ENCODE peak calls at places on chromosomes 5 and 9, in ten cellular contexts. C is stimulated activated naive CD4-positive, alpha-beta T cell; R is upper lobe of left lung; I is activated CD4-positive, alpha-beta T cell treated with anti-CD3 and anti-CD28 coated beads for 48 hours; U is fibroblast of the conjunctiva; P is nephron progenitor cell; V is KG1; D is left cardiac atrium; W is RWPE1; Q is CD8-positive, alpha-beta T cell. T is an unnamed sample.

GRCh38 chr9:106970219-106970975 is 107.4 kb downstream of the ZNF462 start:
- DNase-seq in C (no peak), R (no peak), I (no peak), U (no peak), P (no peak), V (no peak), D (no peak), W (no peak), Q (no peak), T (no peak)

GRCh38 chr5:126686451-126687126 is 85.8 kb downstream of the PHAX start:
- DNase-seq in C (no peak), R (no peak), I (no peak), U (no peak), P (no peak), V (no peak), D (no peak), W (no peak), Q (no peak), T (no peak)

GRCh38 chr5:88883059-88883565 is at the start of gene MEF2C:
- DNase-seq in C (no peak), R (peak), I (peak), U (peak), P (peak), V (peak), D (peak), W (peak), Q (no peak), T (peak)

GRCh38 chr5:151676719-151677118 is 10.0 kb downstream of the SPARC start:
- DNase-seq in C (no peak), R (no peak), I (no peak), U (no peak), P (no peak), V (no peak), D (no peak), W (no peak), Q (no peak), T (no peak)

GRCh38 chr9:123011878-123012528 is 21.5 kb upstream of the GPR21 start:
- DNase-seq in C (no peak), R (no peak), I (no peak), U (no peak), P (no peak), V (no peak), D (no peak), W (no peak), Q (no peak), T (no peak)

GRCh38 chr9:13718539-13718938 is 439.0 kb upstream of the MPDZ start:
- DNase-seq in C (no peak), R (no peak), I (no peak), U (no peak), P (no peak), V (no peak), D (no peak), W (no peak), Q (no peak), T (no peak)

GRCh38 chr5:175443514-175444059 is 395 bp downstream of the DRD1 start:
- DNase-seq in C (no peak), R (no peak), I (no peak), U (no peak), P (peak), V (no peak), D (no peak), W (no peak), Q (no peak), T (no peak)

GRCh38 chr5:1138445-1139207 is 26.8 kb upstream of the SLC12A7 start:
- DNase-seq in C (no peak), R (no peak), I (no peak), U (no peak), P (no peak), V (no peak), D (no peak), W (no peak), Q (no peak), T (no peak)

GRCh38 chr5:14818931-14819790 is 52.4 kb downstream of the ANKH start:
- DNase-seq in C (no peak), R (no peak), I (no peak), U (no peak), P (no peak), V (no peak), D (no peak), W (no peak), Q (no peak), T (no peak)

GRCh38 chr9:72263572-72263971 is 101.4 kb downstream of the ZFAND5 start:
- DNase-seq in C (no peak), R (no peak), I (no peak), U (no peak), P (no peak), V (no peak), D (no peak), W (no peak), Q (no peak), T (no peak)

GRCh38 chr5:141668601-141669265 is 13.3 kb downstream of the ARAP3 start:
- DNase-seq in C (no peak), R (no peak), I (no peak), U (no peak), P (no peak), V (no peak), D (no peak), W (no peak), Q (no peak), T (no peak)

GRCh38 chr9:95048225-95049087 is 269.1 kb downstream of the FANCC start:
- DNase-seq in C (peak), R (peak), I (peak), U (no peak), P (peak), V (no peak), D (peak), W (peak), Q (peak), T (peak)

GRCh38 chr5:78536797-78537196 is 111.8 kb downstream of the LHFPL2 start:
- DNase-seq in C (no peak), R (no peak), I (no peak), U (no peak), P (no peak), V (no peak), D (no peak), W (no peak), Q (no peak), T (no peak)

GRCh38 chr5:9059920-9060691 is 485.8 kb downstream of the SEMA5A start:
- DNase-seq in C (no peak), R (peak), I (no peak), U (peak), P (no peak), V (no peak), D (no peak), W (peak), Q (no peak), T (no peak)

GRCh38 chr9:133964463-133964862 is 27.7 kb downstream of the VAV2 start:
- DNase-seq in C (no peak), R (no peak), I (no peak), U (no peak), P (no peak), V (no peak), D (no peak), W (no peak), Q (no peak), T (no peak)

GRCh38 chr9:93224591-93224990 is 40.7 kb downstream of the WNK2 start:
- DNase-seq in C (no peak), R (no peak), I (no peak), U (no peak), P (no peak), V (no peak), D (no peak), W (peak), Q (no peak), T (no peak)

GRCh38 chr9:126805546-126806262 is 864 bp downstream of the ZBTB43 start:
- DNase-seq in C (no peak), R (peak), I (peak), U (peak), P (peak), V (no peak), D (peak), W (peak), Q (peak), T (no peak)

GRCh38 chr5:39660020-39660419 is 235.2 kb upstream of the DAB2 start:
- DNase-seq in C (no peak), R (no peak), I (no peak), U (no peak), P (no peak), V (no peak), D (no peak), W (no peak), Q (no peak), T (no peak)

GRCh38 chr9:134454386-134454978 is 128.2 kb downstream of the RXRA start:
- DNase-seq in C (no peak), R (no peak), I (no peak), U (no peak), P (no peak), V (no peak), D (no peak), W (no peak), Q (no peak), T (peak)

GRCh38 chr9:107784235-107784958 is 294.8 kb upstream of the KLF4 start:
- DNase-seq in C (no peak), R (no peak), I (no peak), U (peak), P (no peak), V (no peak), D (peak), W (no peak), Q (no peak), T (peak)

GRCh38 chr9:134618163-134618822 is 23.3 kb upstream of the COL5A1 start:
- DNase-seq in C (no peak), R (peak), I (peak), U (no peak), P (no peak), V (no peak), D (peak), W (no peak), Q (no peak), T (peak)

GRCh38 chr9:3180696-3181048 is 336.8 kb upstream of the PUM3 start:
- DNase-seq in C (no peak), R (no peak), I (no peak), U (no peak), P (no peak), V (no peak), D (no peak), W (no peak), Q (no peak), T (no peak)

GRCh38 chr5:91207248-91207647 is 175.9 kb downstream of the ARRDC3 start:
- DNase-seq in C (no peak), R (no peak), I (no peak), U (no peak), P (no peak), V (no peak), D (no peak), W (no peak), Q (no peak), T (no peak)

GRCh38 chr9:92616199-92617129 is 53.5 kb downstream of the IPPK start:
- DNase-seq in C (no peak), R (no peak), I (no peak), U (no peak), P (no peak), V (no peak), D (peak), W (no peak), Q (no peak), T (no peak)

GRCh38 chr5:51278458-51279049 is 104.7 kb upstream of the ISL1 start:
- DNase-seq in C (no peak), R (no peak), I (no peak), U (no peak), P (no peak), V (no peak), D (no peak), W (no peak), Q (no peak), T (no peak)

GRCh38 chr5:24789631-24790354 is 145.0 kb upstream of the CDH10 start:
- DNase-seq in C (no peak), R (no peak), I (no peak), U (peak), P (no peak), V (no peak), D (no peak), W (no peak), Q (no peak), T (no peak)

GRCh38 chr9:77291714-77292113 is 114.4 kb downstream of the VPS13A start:
- DNase-seq in C (no peak), R (no peak), I (no peak), U (peak), P (peak), V (no peak), D (no peak), W (peak), Q (no peak), T (no peak)

GRCh38 chr5:158910782-158911692 is 188.7 kb downstream of the EBF1 start:
- DNase-seq in C (no peak), R (no peak), I (no peak), U (no peak), P (no peak), V (no peak), D (no peak), W (peak), Q (no peak), T (no peak)

T was measured in right cardiac atrium.